ENCODE peak calls at places on chromosomes 11 and 22, in nine cellular contexts. M, P, C, F, A, K, R, W and E are unnamed samples.

GRCh38 chr11:23948831-23949230 is 548.0 kb upstream of the LUZP2 start:
- DNase-seq in M (no peak), P (peak), C (no peak), F (no peak), A (no peak), K (no peak), R (peak), W (no peak), E (no peak)

GRCh38 chr11:23732026-23732425 is 764.8 kb upstream of the LUZP2 start:
- DNase-seq in M (no peak), P (peak), C (no peak), F (no peak), A (no peak), K (no peak), R (no peak), W (no peak), E (no peak)

GRCh38 chr22:24181088-24181995 is at the start of gene SUSD2:
- DNase-seq in M (no peak), P (no peak), C (no peak), F (no peak), A (peak), K (peak), R (no peak), W (no peak), E (peak)

GRCh38 chr22:20531404-20532181 is 24.2 kb downstream of the MED15 start:
- DNase-seq in M (peak), P (peak), C (no peak), F (no peak), A (no peak), K (peak), R (peak), W (peak), E (peak)

GRCh38 chr11:105468154-105468553 is 141.7 kb upstream of the GRIA4 start:
- DNase-seq in M (no peak), P (no peak), C (no peak), F (no peak), A (no peak), K (no peak), R (peak), W (no peak), E (no peak)

GRCh38 chr22:23892626-23893445 is 1.3 kb upstream of the MIF start:
- DNase-seq in M (no peak), P (no peak), C (no peak), F (no peak), A (no peak), K (no peak), R (no peak), W (no peak), E (no peak)

GRCh38 chr22:19714320-19715252 is at the start of gene SEPTIN5:
- DNase-seq in M (no peak), P (no peak), C (no peak), F (no peak), A (no peak), K (no peak), R (no peak), W (no peak), E (peak)

GRCh38 chr11:111441443-111441842 is 62.4 kb upstream of the POU2AF1 start:
- DNase-seq in M (no peak), P (peak), C (no peak), F (no peak), A (no peak), K (no peak), R (peak), W (peak), E (no peak)

GRCh38 chr11:116467809-116468208 is 305.0 kb downstream of the BUD13 start:
- DNase-seq in M (no peak), P (no peak), C (no peak), F (no peak), A (no peak), K (no peak), R (no peak), W (no peak), E (no peak)

GRCh38 chr11:7677071-7677470 is 3.8 kb upstream of the CYB5R2 start:
- DNase-seq in M (no peak), P (no peak), C (no peak), F (no peak), A (no peak), K (no peak), R (peak), W (no peak), E (no peak)

GRCh38 chr22:17990942-17991341 is 33.4 kb downstream of the MICAL3 start:
- DNase-seq in M (no peak), P (no peak), C (no peak), F (no peak), A (no peak), K (no peak), R (no peak), W (no peak), E (no peak)

GRCh38 chr11:93476796-93477195 is 66.4 kb downstream of the SMCO4 start:
- DNase-seq in M (no peak), P (peak), C (no peak), F (no peak), A (no peak), K (no peak), R (peak), W (no peak), E (no peak)

GRCh38 chr22:36881504-36882245 is 20.9 kb downstream of the NCF4 start:
- DNase-seq in M (no peak), P (no peak), C (no peak), F (no peak), A (no peak), K (no peak), R (no peak), W (no peak), E (no peak)

GRCh38 chr22:44025171-44026065 is 1.3 kb downstream of the PARVB start:
- DNase-seq in M (no peak), P (no peak), C (peak), F (no peak), A (no peak), K (peak), R (no peak), W (peak), E (no peak)

GRCh38 chr11:94623120-94623735 is 56.1 kb downstream of the PIWIL4 start:
- DNase-seq in M (no peak), P (peak), C (peak), F (no peak), A (peak), K (no peak), R (peak), W (peak), E (peak)

GRCh38 chr11:18307461-18308139 is 14.3 kb downstream of the HPS5 start:
- DNase-seq in M (no peak), P (no peak), C (no peak), F (no peak), A (no peak), K (no peak), R (no peak), W (no peak), E (no peak)

GRCh38 chr11:83349371-83349770 is 63.2 kb upstream of the CCDC90B start:
- DNase-seq in M (no peak), P (no peak), C (no peak), F (no peak), A (no peak), K (no peak), R (no peak), W (no peak), E (no peak)

GRCh38 chr11:130846606-130847005 is 69.7 kb downstream of the SNX19 start:
- DNase-seq in M (no peak), P (no peak), C (no peak), F (no peak), A (no peak), K (no peak), R (no peak), W (no peak), E (no peak)

GRCh38 chr11:46315033-46315738 is 32.1 kb upstream of the DGKZ start:
- DNase-seq in M (no peak), P (peak), C (no peak), F (no peak), A (peak), K (peak), R (peak), W (peak), E (peak)

GRCh38 chr22:22487869-22488597 is 20.5 kb downstream of the ZNF280B start:
- DNase-seq in M (no peak), P (no peak), C (no peak), F (no peak), A (no peak), K (no peak), R (no peak), W (no peak), E (no peak)

GRCh38 chr11:129637983-129638776 is 177.5 kb upstream of the TMEM45B start:
- DNase-seq in M (no peak), P (no peak), C (no peak), F (no peak), A (no peak), K (no peak), R (no peak), W (no peak), E (no peak)

GRCh38 chr11:126341760-126342161 is 13.7 kb upstream of the ST3GAL4 start:
- DNase-seq in M (no peak), P (peak), C (no peak), F (no peak), A (no peak), K (no peak), R (peak), W (no peak), E (no peak)

GRCh38 chr11:128105950-128106349 is 481.4 kb downstream of the ETS1 start:
- DNase-seq in M (no peak), P (no peak), C (no peak), F (no peak), A (no peak), K (no peak), R (no peak), W (no peak), E (no peak)

GRCh38 chr11:101442936-101443521 is 140.8 kb downstream of the TRPC6 start:
- DNase-seq in M (no peak), P (no peak), C (no peak), F (no peak), A (no peak), K (no peak), R (no peak), W (no peak), E (no peak)

GRCh38 chr11:30735946-30736345 is 149.8 kb upstream of the MPPED2 start:
- DNase-seq in M (no peak), P (no peak), C (no peak), F (no peak), A (no peak), K (no peak), R (no peak), W (no peak), E (no peak)

GRCh38 chr11:60360621-60361020 is 17.7 kb upstream of the MS4A7 start:
- DNase-seq in M (no peak), P (no peak), C (no peak), F (no peak), A (no peak), K (no peak), R (no peak), W (no peak), E (no peak)

GRCh38 chr22:25403752-25404471 is 160.6 kb upstream of the GRK3 start:
- DNase-seq in M (no peak), P (peak), C (no peak), F (no peak), A (peak), K (peak), R (peak), W (no peak), E (peak)

GRCh38 chr22:31086703-31087330 is 5.7 kb downstream of the SMTN start:
- DNase-seq in M (no peak), P (no peak), C (no peak), F (no peak), A (no peak), K (no peak), R (no peak), W (peak), E (no peak)

GRCh38 chr11:101034076-101034475 is 95.5 kb downstream of the PGR start:
- DNase-seq in M (peak), P (peak), C (peak), F (no peak), A (no peak), K (no peak), R (peak), W (peak), E (peak)

GRCh38 chr11:99773646-99774045 is 752.9 kb downstream of the CNTN5 start:
- DNase-seq in M (no peak), P (peak), C (no peak), F (no peak), A (no peak), K (no peak), R (peak), W (no peak), E (no peak)

GRCh38 chr22:17369553-17370035 is 334 bp downstream of the CECR2 start:
- DNase-seq in M (no peak), P (peak), C (no peak), F (peak), A (peak), K (peak), R (no peak), W (no peak), E (peak)

GRCh38 chr11:109929308-109929707 is 163.9 kb upstream of the ZC3H12C start:
- DNase-seq in M (no peak), P (no peak), C (no peak), F (no peak), A (no peak), K (no peak), R (no peak), W (no peak), E (no peak)

GRCh38 chr22:40401532-40401931 is 31.1 kb downstream of the SGSM3 start:
- DNase-seq in M (no peak), P (no peak), C (no peak), F (no peak), A (no peak), K (no peak), R (no peak), W (no peak), E (no peak)

GRCh38 chr11:132451942-132452601 is 1080.2 kb downstream of the OPCML start:
- DNase-seq in M (no peak), P (no peak), C (no peak), F (no peak), A (no peak), K (no peak), R (no peak), W (no peak), E (no peak)

GRCh38 chr11:35200811-35201341 is 61.9 kb downstream of the CD44 start:
- DNase-seq in M (no peak), P (no peak), C (no peak), F (no peak), A (no peak), K (no peak), R (no peak), W (no peak), E (no peak)

GRCh38 chr11:119421351-119421750 is 1.6 kb downstream of the THY1 start:
- DNase-seq in M (no peak), P (peak), C (no peak), F (no peak), A (no peak), K (no peak), R (peak), W (no peak), E (no peak)

DNA sequence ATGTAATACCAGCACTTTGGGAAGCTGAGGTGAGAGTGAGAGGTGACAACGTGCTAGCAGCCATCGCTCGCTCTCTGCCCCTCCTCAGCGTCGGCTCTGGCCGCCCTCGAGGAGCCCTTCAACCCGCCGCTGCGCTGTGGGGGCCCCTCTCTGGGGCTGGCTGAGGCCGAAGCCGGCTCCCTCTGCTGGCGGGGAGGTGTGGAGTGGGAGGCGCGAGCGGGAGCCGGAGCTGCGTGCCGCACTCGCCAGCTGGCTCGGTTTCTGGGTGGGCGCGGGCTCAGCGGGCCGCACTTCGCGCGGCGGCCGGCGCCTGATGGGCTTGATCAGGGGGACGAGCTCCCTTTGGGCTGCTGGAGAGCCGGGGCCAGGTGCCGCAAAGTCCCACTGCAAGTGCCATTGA is 98.9 kb upstream of the UBASH3B start:
- DNase-seq in M (no peak), P (peak), C (no peak), F (no peak), A (no peak), K (no peak), R (no peak), W (no peak), E (peak)
- TF ChIP-seq CTCF in M (no peak), P (peak), C (no peak), F (no peak), A (no peak), K (no peak), R (peak), W (no peak), E (peak)

GRCh38 chr11:3906166-3906565 is 50.7 kb downstream of the STIM1 start:
- DNase-seq in M (no peak), P (no peak), C (no peak), F (no peak), A (no peak), K (no peak), R (no peak), W (no peak), E (no peak)

GRCh38 chr11:3902441-3902840 is 47.0 kb downstream of the STIM1 start:
- DNase-seq in M (no peak), P (no peak), C (no peak), F (no peak), A (no peak), K (no peak), R (no peak), W (no peak), E (no peak)

GRCh38 chr11:3903207-3903896 is 47.9 kb downstream of the STIM1 start:
- DNase-seq in M (no peak), P (no peak), C (no peak), F (no peak), A (no peak), K (no peak), R (no peak), W (no peak), E (no peak)

GRCh38 chr11:3905080-3905953 is 49.9 kb downstream of the STIM1 start:
- DNase-seq in M (no peak), P (peak), C (peak), F (no peak), A (no peak), K (no peak), R (peak), W (no peak), E (no peak)

GRCh38 chr11:3904228-3904627 is 48.8 kb downstream of the STIM1 start:
- DNase-seq in M (no peak), P (no peak), C (no peak), F (no peak), A (no peak), K (no peak), R (no peak), W (no peak), E (no peak)
- TF ChIP-seq CTCF in M (no peak), P (no peak), C (no peak), F (no peak), A (no peak), K (no peak), R (no peak), W (no peak), E (no peak)

GRCh38 chr11:65314501-65315203 is at the start of gene CDC42EP2:
- DNase-seq in M (peak), P (peak), C (peak), F (peak), A (peak), K (peak), R (peak), W (peak), E (peak)
- TF ChIP-seq CTCF in M (no peak), P (no peak), C (no peak), F (no peak), A (no peak), K (no peak), R (no peak), W (peak), E (no peak)

GRCh38 chr11:2209900-2210321 is 38.3 kb upstream of the TH start:
- DNase-seq in M (no peak), P (no peak), C (peak), F (no peak), A (no peak), K (peak), R (no peak), W (peak), E (no peak)

GRCh38 chr11:2207773-2208621 is 36.4 kb upstream of the TH start:
- DNase-seq in M (peak), P (no peak), C (peak), F (peak), A (peak), K (no peak), R (no peak), W (peak), E (no peak)

GRCh38 chr11:2207212-2207611 is 35.6 kb upstream of the TH start:
- DNase-seq in M (no peak), P (no peak), C (peak), F (peak), A (no peak), K (no peak), R (no peak), W (peak), E (no peak)

GRCh38 chr11:2209370-2209801 is 37.8 kb upstream of the TH start:
- DNase-seq in M (no peak), P (no peak), C (peak), F (no peak), A (no peak), K (peak), R (no peak), W (peak), E (no peak)

DNA sequence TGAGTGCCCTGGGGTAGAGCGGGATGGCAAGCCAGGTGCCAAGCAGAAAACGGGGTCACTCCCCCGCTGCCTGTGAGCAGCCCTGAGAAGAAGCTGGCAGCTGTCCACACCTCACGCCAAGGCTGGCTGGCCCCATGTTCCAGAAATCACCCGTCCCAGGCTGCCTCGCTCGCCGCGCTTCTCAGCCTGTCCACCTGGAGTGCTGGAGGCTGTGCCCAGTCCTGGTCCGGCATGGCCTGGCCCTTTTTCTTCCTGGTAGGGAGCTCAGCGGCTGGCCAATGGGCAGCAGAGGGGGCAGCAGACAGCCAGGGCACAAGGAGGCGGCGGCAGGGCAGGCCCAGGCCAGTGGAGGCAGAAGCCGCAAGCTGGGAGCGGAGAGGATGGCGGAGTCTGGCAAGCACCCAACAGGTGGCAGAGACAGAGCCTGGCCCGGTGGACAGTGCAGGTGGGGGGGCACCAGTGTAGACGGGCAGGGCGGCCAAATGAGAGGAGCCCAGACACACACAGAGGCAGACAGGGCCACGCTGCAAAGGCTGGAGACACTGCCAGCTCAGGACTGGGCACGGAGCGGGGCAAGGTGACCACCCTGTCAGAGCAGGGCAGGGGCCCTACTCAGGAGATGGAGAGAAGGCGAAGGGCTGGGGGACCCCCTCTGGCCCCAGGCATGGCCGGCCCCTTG is 37.2 kb upstream of the TH start:
- DNase-seq in M (peak), P (no peak), C (peak), F (peak), A (no peak), K (peak), R (no peak), W (peak), E (no peak)
- TF ChIP-seq CTCF in M (no peak), P (no peak), C (no peak), F (no peak), A (peak), K (no peak), R (no peak), W (no peak), E (no peak)